ENCODE peak calls at places on chromosomes 3 and 15, in seven cellular contexts. One of them, this sample, is unnamed.

GRCh38 chr3:105812194-105812586 is 56.6 kb downstream of the CBLB start:
- DNase-seq in A549: peak
- DNase-seq in lower leg skin: no peak
- DNase-seq in ovary: no peak
- DNase-seq in heart left ventricle: no peak
- DNase-seq in H1: no peak
- DNase-seq in body of pancreas: no peak
- DNase-seq in this sample: no peak

GRCh38 chr15:80912673-80913072 is 76.9 kb downstream of the MESD start:
- DNase-seq in A549: no peak
- DNase-seq in lower leg skin: no peak
- DNase-seq in ovary: no peak
- DNase-seq in heart left ventricle: no peak
- DNase-seq in H1: no peak
- DNase-seq in body of pancreas: no peak
- DNase-seq in this sample: no peak

GRCh38 chr3:128800241-128801187 is 74.5 kb downstream of the RAB7A start:
- DNase-seq in A549: no peak
- DNase-seq in lower leg skin: no peak
- DNase-seq in ovary: no peak
- DNase-seq in heart left ventricle: no peak
- DNase-seq in H1: no peak
- DNase-seq in body of pancreas: no peak
- DNase-seq in this sample: no peak

GRCh38 chr3:63975705-63976104 is 47.6 kb downstream of the PSMD6 start:
- DNase-seq in A549: no peak
- DNase-seq in lower leg skin: peak
- DNase-seq in ovary: peak
- DNase-seq in heart left ventricle: no peak
- DNase-seq in H1: no peak
- DNase-seq in body of pancreas: peak
- DNase-seq in this sample: peak

GRCh38 chr3:44411031-44411645 is 66.3 kb downstream of the ZNF445 start:
- DNase-seq in A549: no peak
- DNase-seq in lower leg skin: no peak
- DNase-seq in ovary: no peak
- DNase-seq in heart left ventricle: no peak
- DNase-seq in H1: peak
- DNase-seq in body of pancreas: no peak
- DNase-seq in this sample: no peak

GRCh38 chr3:141360888-141361598 is 7.3 kb upstream of the ZBTB38 start:
- DNase-seq in A549: peak
- DNase-seq in lower leg skin: no peak
- DNase-seq in ovary: no peak
- DNase-seq in heart left ventricle: no peak
- DNase-seq in H1: no peak
- DNase-seq in body of pancreas: peak
- DNase-seq in this sample: peak

GRCh38 chr3:104102386-104102785 is 1264.3 kb upstream of the ALCAM start:
- DNase-seq in A549: peak
- DNase-seq in lower leg skin: no peak
- DNase-seq in ovary: no peak
- DNase-seq in heart left ventricle: no peak
- DNase-seq in H1: peak
- DNase-seq in body of pancreas: peak
- DNase-seq in this sample: no peak

GRCh38 chr3:105373383-105373782 is 6.7 kb downstream of the ALCAM start:
- DNase-seq in A549: no peak
- DNase-seq in lower leg skin: no peak
- DNase-seq in ovary: no peak
- DNase-seq in heart left ventricle: no peak
- DNase-seq in H1: no peak
- DNase-seq in body of pancreas: no peak
- DNase-seq in this sample: no peak

GRCh38 chr15:88243895-88244787 is 12.4 kb downstream of the NTRK3 start:
- DNase-seq in A549: peak
- DNase-seq in lower leg skin: no peak
- DNase-seq in ovary: no peak
- DNase-seq in heart left ventricle: no peak
- DNase-seq in H1: peak
- DNase-seq in body of pancreas: peak
- DNase-seq in this sample: no peak

GRCh38 chr3:100042144-100042543 is 72.2 kb downstream of the FILIP1L start:
- DNase-seq in A549: no peak
- DNase-seq in lower leg skin: no peak
- DNase-seq in ovary: no peak
- DNase-seq in heart left ventricle: no peak
- DNase-seq in H1: no peak
- DNase-seq in body of pancreas: peak
- DNase-seq in this sample: no peak

GRCh38 chr15:66723826-66724731 is 22.0 kb downstream of the SMAD6 start:
- DNase-seq in A549: no peak
- DNase-seq in lower leg skin: no peak
- DNase-seq in ovary: no peak
- DNase-seq in heart left ventricle: no peak
- DNase-seq in H1: no peak
- DNase-seq in body of pancreas: no peak
- DNase-seq in this sample: no peak

GRCh38 chr3:197952440-197952839 is 2.5 kb downstream of the RPL35A start:
- DNase-seq in A549: no peak
- DNase-seq in lower leg skin: no peak
- DNase-seq in ovary: no peak
- DNase-seq in heart left ventricle: no peak
- DNase-seq in H1: no peak
- DNase-seq in body of pancreas: no peak
- DNase-seq in this sample: no peak

GRCh38 chr3:161104561-161105551 is at the start of gene B3GALNT1:
- DNase-seq in A549: peak
- DNase-seq in lower leg skin: no peak
- DNase-seq in ovary: peak
- DNase-seq in heart left ventricle: peak
- DNase-seq in H1: peak
- DNase-seq in body of pancreas: peak
- DNase-seq in this sample: no peak

GRCh38 chr3:52088445-52089367 is 32.3 kb upstream of the DUSP7 start:
- DNase-seq in A549: no peak
- DNase-seq in lower leg skin: no peak
- DNase-seq in ovary: no peak
- DNase-seq in heart left ventricle: peak
- DNase-seq in H1: no peak
- DNase-seq in body of pancreas: peak
- DNase-seq in this sample: peak

GRCh38 chr3:99322551-99322950 is 315.8 kb upstream of the COL8A1 start:
- DNase-seq in A549: no peak
- DNase-seq in lower leg skin: no peak
- DNase-seq in ovary: no peak
- DNase-seq in heart left ventricle: no peak
- DNase-seq in H1: no peak
- DNase-seq in body of pancreas: no peak
- DNase-seq in this sample: no peak

GRCh38 chr15:80514071-80514780 is 110.0 kb downstream of the ARNT2 start:
- DNase-seq in A549: no peak
- DNase-seq in lower leg skin: peak
- DNase-seq in ovary: no peak
- DNase-seq in heart left ventricle: no peak
- DNase-seq in H1: peak
- DNase-seq in body of pancreas: no peak
- DNase-seq in this sample: no peak

GRCh38 chr3:194105292-194105691 is 30.7 kb upstream of the HES1 start:
- DNase-seq in A549: no peak
- DNase-seq in lower leg skin: no peak
- DNase-seq in ovary: no peak
- DNase-seq in heart left ventricle: no peak
- DNase-seq in H1: no peak
- DNase-seq in body of pancreas: no peak
- DNase-seq in this sample: no peak

GRCh38 chr3:197248341-197248740 is 50.1 kb downstream of the DLG1 start:
- DNase-seq in A549: no peak
- DNase-seq in lower leg skin: no peak
- DNase-seq in ovary: no peak
- DNase-seq in heart left ventricle: no peak
- DNase-seq in H1: no peak
- DNase-seq in body of pancreas: no peak
- DNase-seq in this sample: no peak

GRCh38 chr15:73794501-73795133 is 41.5 kb upstream of the INSYN1 start:
- DNase-seq in A549: no peak
- DNase-seq in lower leg skin: no peak
- DNase-seq in ovary: no peak
- DNase-seq in heart left ventricle: no peak
- DNase-seq in H1: no peak
- DNase-seq in body of pancreas: no peak
- DNase-seq in this sample: no peak

GRCh38 chr15:52879862-52880261 is 89.7 kb upstream of the ONECUT1 start:
- DNase-seq in A549: no peak
- DNase-seq in lower leg skin: no peak
- DNase-seq in ovary: no peak
- DNase-seq in heart left ventricle: no peak
- DNase-seq in H1: no peak
- DNase-seq in body of pancreas: no peak
- DNase-seq in this sample: no peak

GRCh38 chr3:136938334-136938733 is 19.4 kb upstream of the IL20RB start:
- DNase-seq in A549: no peak
- DNase-seq in lower leg skin: no peak
- DNase-seq in ovary: no peak
- DNase-seq in heart left ventricle: no peak
- DNase-seq in H1: no peak
- DNase-seq in body of pancreas: no peak
- DNase-seq in this sample: no peak

GRCh38 chr3:38496131-38496910 is at the start of gene EXOG:
- DNase-seq in A549: peak
- DNase-seq in lower leg skin: peak
- DNase-seq in ovary: peak
- DNase-seq in heart left ventricle: peak
- DNase-seq in H1: peak
- DNase-seq in body of pancreas: peak
- DNase-seq in this sample: peak
- TF ChIP-seq POLR2A in A549: peak
- TF ChIP-seq POLR2A in lower leg skin: no peak
- TF ChIP-seq POLR2A in ovary: no peak
- TF ChIP-seq POLR2A in heart left ventricle: peak
- TF ChIP-seq POLR2A in H1: peak
- TF ChIP-seq POLR2A in body of pancreas: peak
- TF ChIP-seq POLR2A in this sample: no peak

DNA sequence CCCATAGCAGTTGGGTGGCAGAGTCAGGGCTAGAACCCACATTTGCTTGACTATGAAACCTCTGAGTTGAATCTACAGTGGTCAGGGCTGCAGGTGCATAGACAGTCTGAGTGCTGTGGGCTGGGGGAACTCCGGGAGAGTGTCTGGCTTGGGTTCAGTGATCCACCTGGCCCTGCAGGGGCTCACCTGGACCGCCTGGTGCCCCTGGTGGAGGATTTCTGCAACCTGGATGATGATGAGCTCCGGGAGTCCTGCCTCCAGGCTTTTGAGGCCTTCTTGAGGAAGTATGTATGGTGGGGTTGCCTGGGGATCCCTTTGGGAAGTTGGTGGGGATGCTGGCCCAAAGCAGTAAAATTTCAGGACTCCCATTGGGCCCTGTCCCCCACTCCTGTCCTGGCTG is 16.3 kb downstream of the CAND2 start:
- DNase-seq in A549: no peak
- DNase-seq in lower leg skin: no peak
- DNase-seq in ovary: no peak
- DNase-seq in heart left ventricle: no peak
- DNase-seq in H1: no peak
- DNase-seq in body of pancreas: no peak
- DNase-seq in this sample: no peak
- TF ChIP-seq CTCF in A549: no peak
- TF ChIP-seq CTCF in lower leg skin: no peak
- TF ChIP-seq CTCF in ovary: no peak
- TF ChIP-seq CTCF in heart left ventricle: no peak
- TF ChIP-seq CTCF in H1: peak
- TF ChIP-seq CTCF in body of pancreas: no peak
- TF ChIP-seq CTCF in this sample: no peak

GRCh38 chr15:90421527-90421926 is 33.5 kb downstream of the IQGAP1 start:
- DNase-seq in A549: no peak
- DNase-seq in lower leg skin: no peak
- DNase-seq in ovary: no peak
- DNase-seq in heart left ventricle: no peak
- DNase-seq in H1: no peak
- DNase-seq in body of pancreas: no peak
- DNase-seq in this sample: no peak

GRCh38 chr15:90420488-90420850 is 32.4 kb downstream of the IQGAP1 start:
- DNase-seq in A549: no peak
- DNase-seq in lower leg skin: no peak
- DNase-seq in ovary: no peak
- DNase-seq in heart left ventricle: no peak
- DNase-seq in H1: no peak
- DNase-seq in body of pancreas: no peak
- DNase-seq in this sample: no peak

GRCh38 chr15:90419202-90419601 is 31.2 kb downstream of the IQGAP1 start:
- DNase-seq in A549: no peak
- DNase-seq in lower leg skin: no peak
- DNase-seq in ovary: no peak
- DNase-seq in heart left ventricle: no peak
- DNase-seq in H1: no peak
- DNase-seq in body of pancreas: no peak
- DNase-seq in this sample: no peak

GRCh38 chr15:90418627-90419026 is 30.6 kb downstream of the IQGAP1 start:
- DNase-seq in A549: no peak
- DNase-seq in lower leg skin: no peak
- DNase-seq in ovary: no peak
- DNase-seq in heart left ventricle: no peak
- DNase-seq in H1: no peak
- DNase-seq in body of pancreas: no peak
- DNase-seq in this sample: no peak

GRCh38 chr15:90419738-90420487 is 31.9 kb downstream of the IQGAP1 start:
- DNase-seq in A549: peak
- DNase-seq in lower leg skin: no peak
- DNase-seq in ovary: no peak
- DNase-seq in heart left ventricle: no peak
- DNase-seq in H1: no peak
- DNase-seq in body of pancreas: no peak
- DNase-seq in this sample: no peak
- TF ChIP-seq POLR2A in A549: no peak
- TF ChIP-seq POLR2A in lower leg skin: no peak
- TF ChIP-seq POLR2A in ovary: no peak
- TF ChIP-seq POLR2A in heart left ventricle: no peak
- TF ChIP-seq POLR2A in H1: no peak
- TF ChIP-seq POLR2A in body of pancreas: no peak
- TF ChIP-seq POLR2A in this sample: no peak

DNA sequence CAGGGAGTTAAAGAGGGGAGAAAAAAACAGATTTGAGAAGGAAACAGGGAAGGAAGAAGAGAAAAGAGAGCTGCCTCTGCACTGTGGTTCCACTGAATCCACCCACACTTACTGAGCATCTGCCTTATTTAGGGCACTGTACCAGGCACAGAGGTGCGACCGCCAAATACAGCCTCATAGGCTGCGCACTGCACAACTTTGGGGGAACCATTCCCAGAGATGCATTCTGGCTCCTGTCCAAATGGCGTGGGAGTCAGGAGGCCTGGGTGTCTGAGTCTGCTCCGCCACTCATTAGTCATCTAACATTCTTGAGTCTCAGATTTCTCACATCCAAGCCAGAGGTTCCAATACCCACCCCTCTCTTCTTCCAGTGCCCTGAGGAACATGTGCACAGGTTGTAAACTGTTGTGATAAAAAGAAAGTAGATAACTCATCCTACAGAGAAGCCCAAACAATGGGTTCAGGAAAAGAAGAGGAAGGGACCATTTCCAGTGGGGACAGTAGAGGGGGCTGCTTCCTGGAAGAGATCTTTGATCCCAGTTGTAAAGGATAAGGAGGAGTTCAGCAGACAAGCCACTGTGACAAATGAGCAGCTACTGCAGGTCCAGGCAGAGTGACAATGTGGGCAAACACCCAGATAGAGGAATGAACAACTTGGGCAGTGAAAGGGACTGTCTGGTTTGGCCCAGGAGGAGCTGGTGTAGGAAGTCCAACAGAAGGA is 254.6 kb downstream of the UACA start:
- DNase-seq in A549: peak
- DNase-seq in lower leg skin: no peak
- DNase-seq in ovary: no peak
- DNase-seq in heart left ventricle: no peak
- DNase-seq in H1: no peak
- DNase-seq in body of pancreas: peak
- DNase-seq in this sample: no peak
- TF ChIP-seq CTCF in A549: peak
- TF ChIP-seq CTCF in lower leg skin: no peak
- TF ChIP-seq CTCF in ovary: no peak
- TF ChIP-seq CTCF in heart left ventricle: no peak
- TF ChIP-seq CTCF in H1: peak
- TF ChIP-seq CTCF in body of pancreas: no peak
- TF ChIP-seq CTCF in this sample: no peak

This sample was measured in tibial nerve.